ENCODE peak calls at places on chromosomes 4 and X, in seven cellular contexts. One of them, this sample, is unnamed. For H3K4me1, the result is how much of the 10 kb centered on the place peaks cover.

GRCh38 chrX:2967998-2968909 is 38.1 kb upstream of the ARSH start:
- DNase-seq in MM.1S: no peak
- DNase-seq in IMR-90: peak
- DNase-seq in A673: peak
- DNase-seq in aorta: peak
- DNase-seq in heart right ventricle: peak
- DNase-seq in sigmoid colon: no peak
- DNase-seq in this sample: peak

GRCh38 chr4:176320976-176321361 is 1.2 kb downstream of the SPCS3 start:
- DNase-seq in MM.1S: no peak
- DNase-seq in IMR-90: no peak
- DNase-seq in A673: no peak
- DNase-seq in aorta: no peak
- DNase-seq in heart right ventricle: no peak
- DNase-seq in sigmoid colon: no peak
- DNase-seq in this sample: no peak

GRCh38 chr4:149785686-149786431 is 29.8 kb downstream of the IQCM start:
- DNase-seq in MM.1S: no peak
- DNase-seq in IMR-90: peak
- DNase-seq in A673: no peak
- DNase-seq in aorta: no peak
- DNase-seq in heart right ventricle: no peak
- DNase-seq in sigmoid colon: no peak
- DNase-seq in this sample: no peak

GRCh38 chrX:74656079-74656745 is 41.8 kb upstream of the RLIM start:
- DNase-seq in MM.1S: no peak
- DNase-seq in IMR-90: peak
- DNase-seq in A673: no peak
- DNase-seq in aorta: no peak
- DNase-seq in heart right ventricle: no peak
- DNase-seq in sigmoid colon: no peak
- DNase-seq in this sample: peak

GRCh38 chr4:94911141-94911540 is 153.4 kb downstream of the BMPR1B start:
- DNase-seq in MM.1S: no peak
- DNase-seq in IMR-90: no peak
- DNase-seq in A673: no peak
- DNase-seq in aorta: no peak
- DNase-seq in heart right ventricle: no peak
- DNase-seq in sigmoid colon: no peak
- DNase-seq in this sample: no peak

GRCh38 chr4:92334716-92335350 is 31.1 kb downstream of the GRID2 start:
- DNase-seq in MM.1S: no peak
- DNase-seq in IMR-90: no peak
- DNase-seq in A673: no peak
- DNase-seq in aorta: no peak
- DNase-seq in heart right ventricle: no peak
- DNase-seq in sigmoid colon: no peak
- DNase-seq in this sample: no peak

GRCh38 chrX:124764354-124764753 is 418.0 kb downstream of the SH2D1A start:
- DNase-seq in MM.1S: no peak
- DNase-seq in IMR-90: no peak
- DNase-seq in A673: no peak
- DNase-seq in aorta: no peak
- DNase-seq in heart right ventricle: no peak
- DNase-seq in sigmoid colon: no peak
- DNase-seq in this sample: no peak

GRCh38 chr4:126592088-126592487 is 1040.7 kb upstream of the INTU start:
- DNase-seq in MM.1S: no peak
- DNase-seq in IMR-90: peak
- DNase-seq in A673: peak
- DNase-seq in aorta: no peak
- DNase-seq in heart right ventricle: no peak
- DNase-seq in sigmoid colon: no peak
- DNase-seq in this sample: peak

GRCh38 chrX:19709812-19710518 is 177.4 kb downstream of the SH3KBP1 start:
- DNase-seq in MM.1S: no peak
- DNase-seq in IMR-90: peak
- DNase-seq in A673: no peak
- DNase-seq in aorta: no peak
- DNase-seq in heart right ventricle: no peak
- DNase-seq in sigmoid colon: no peak
- DNase-seq in this sample: peak

GRCh38 chr4:85078016-85078415 is 111.5 kb upstream of the WDFY3 start:
- DNase-seq in MM.1S: no peak
- DNase-seq in IMR-90: no peak
- DNase-seq in A673: no peak
- DNase-seq in aorta: no peak
- DNase-seq in heart right ventricle: no peak
- DNase-seq in sigmoid colon: no peak
- DNase-seq in this sample: no peak

GRCh38 chr4:38815879-38816782 is 11.5 kb upstream of the TLR1 start:
- DNase-seq in MM.1S: peak
- DNase-seq in IMR-90: peak
- DNase-seq in A673: no peak
- DNase-seq in aorta: no peak
- DNase-seq in heart right ventricle: no peak
- DNase-seq in sigmoid colon: no peak
- DNase-seq in this sample: no peak

GRCh38 chr4:67696061-67696460 is 4.9 kb downstream of the UBA6 start:
- DNase-seq in MM.1S: no peak
- DNase-seq in IMR-90: no peak
- DNase-seq in A673: no peak
- DNase-seq in aorta: no peak
- DNase-seq in heart right ventricle: no peak
- DNase-seq in sigmoid colon: no peak
- DNase-seq in this sample: no peak

GRCh38 chr4:141215972-141216761 is 4.5 kb upstream of the ZNF330 start:
- DNase-seq in MM.1S: no peak
- DNase-seq in IMR-90: no peak
- DNase-seq in A673: no peak
- DNase-seq in aorta: no peak
- DNase-seq in heart right ventricle: no peak
- DNase-seq in sigmoid colon: no peak
- DNase-seq in this sample: no peak

GRCh38 chrX:24426921-24427746 is 38.0 kb upstream of the PDK3 start:
- DNase-seq in MM.1S: no peak
- DNase-seq in IMR-90: no peak
- DNase-seq in A673: no peak
- DNase-seq in aorta: no peak
- DNase-seq in heart right ventricle: no peak
- DNase-seq in sigmoid colon: no peak
- DNase-seq in this sample: no peak

GRCh38 chr4:20384456-20384855 is 132.8 kb downstream of the SLIT2 start:
- DNase-seq in MM.1S: no peak
- DNase-seq in IMR-90: no peak
- DNase-seq in A673: peak
- DNase-seq in aorta: no peak
- DNase-seq in heart right ventricle: no peak
- DNase-seq in sigmoid colon: no peak
- DNase-seq in this sample: no peak

GRCh38 chrX:20547649-20548051 is 280.9 kb upstream of the RPS6KA3 start:
- DNase-seq in MM.1S: peak
- DNase-seq in IMR-90: peak
- DNase-seq in A673: peak
- DNase-seq in aorta: peak
- DNase-seq in heart right ventricle: no peak
- DNase-seq in sigmoid colon: no peak
- DNase-seq in this sample: peak

GRCh38 chr4:189940178-189941004 is at the start of gene FRG1:
- DNase-seq in MM.1S: peak
- DNase-seq in IMR-90: peak
- DNase-seq in A673: peak
- DNase-seq in aorta: peak
- DNase-seq in heart right ventricle: peak
- DNase-seq in sigmoid colon: peak
- DNase-seq in this sample: peak

GRCh38 chr4:118931791-118932190 is 43.1 kb downstream of the SYNPO2 start:
- DNase-seq in MM.1S: no peak
- DNase-seq in IMR-90: peak
- DNase-seq in A673: no peak
- DNase-seq in aorta: no peak
- DNase-seq in heart right ventricle: no peak
- DNase-seq in sigmoid colon: no peak
- DNase-seq in this sample: no peak

GRCh38 chrX:109732319-109732779 is 708 bp downstream of the ACSL4 start:
- DNase-seq in MM.1S: peak
- DNase-seq in IMR-90: peak
- DNase-seq in A673: peak
- DNase-seq in aorta: no peak
- DNase-seq in heart right ventricle: no peak
- DNase-seq in sigmoid colon: no peak
- DNase-seq in this sample: peak

GRCh38 chr4:73620115-73620792 is at the start of gene RASSF6:
- DNase-seq in MM.1S: peak
- DNase-seq in IMR-90: no peak
- DNase-seq in A673: no peak
- DNase-seq in aorta: no peak
- DNase-seq in heart right ventricle: no peak
- DNase-seq in sigmoid colon: no peak
- DNase-seq in this sample: peak

GRCh38 chr4:20591571-20592455 is 108.4 kb upstream of the PACRGL start:
- DNase-seq in MM.1S: no peak
- DNase-seq in IMR-90: no peak
- DNase-seq in A673: no peak
- DNase-seq in aorta: no peak
- DNase-seq in heart right ventricle: no peak
- DNase-seq in sigmoid colon: no peak
- DNase-seq in this sample: no peak

GRCh38 chr4:39756159-39756558 is 58.2 kb downstream of the UBE2K start:
- DNase-seq in MM.1S: no peak
- DNase-seq in IMR-90: no peak
- DNase-seq in A673: no peak
- DNase-seq in aorta: no peak
- DNase-seq in heart right ventricle: no peak
- DNase-seq in sigmoid colon: no peak
- DNase-seq in this sample: no peak

GRCh38 chr4:55399581-55399980 is 3.8 kb downstream of the TMEM165 start:
- DNase-seq in MM.1S: no peak
- DNase-seq in IMR-90: no peak
- DNase-seq in A673: no peak
- DNase-seq in aorta: no peak
- DNase-seq in heart right ventricle: no peak
- DNase-seq in sigmoid colon: no peak
- DNase-seq in this sample: no peak
- H3K4me3 ChIP-seq in MM.1S: peak
- H3K4me3 ChIP-seq in IMR-90: no peak
- H3K4me3 ChIP-seq in A673: no peak
- H3K4me3 ChIP-seq in aorta: no peak
- H3K4me3 ChIP-seq in heart right ventricle: peak
- H3K4me3 ChIP-seq in sigmoid colon: no peak
- H3K4me3 ChIP-seq in this sample: no peak

GRCh38 chr4:156948133-156948532 is 23.5 kb downstream of the PDGFC start:
- DNase-seq in MM.1S: no peak
- DNase-seq in IMR-90: no peak
- DNase-seq in A673: no peak
- DNase-seq in aorta: no peak
- DNase-seq in heart right ventricle: no peak
- DNase-seq in sigmoid colon: no peak
- DNase-seq in this sample: no peak
- H3K4me1 ChIP-seq in MM.1S: under half
- H3K4me1 ChIP-seq in IMR-90: under half
- H3K4me1 ChIP-seq in A673: half or more
- H3K4me1 ChIP-seq in aorta: under half
- H3K4me1 ChIP-seq in heart right ventricle: under half
- H3K4me1 ChIP-seq in sigmoid colon: under half
- H3K4me1 ChIP-seq in this sample: under half

DNA sequence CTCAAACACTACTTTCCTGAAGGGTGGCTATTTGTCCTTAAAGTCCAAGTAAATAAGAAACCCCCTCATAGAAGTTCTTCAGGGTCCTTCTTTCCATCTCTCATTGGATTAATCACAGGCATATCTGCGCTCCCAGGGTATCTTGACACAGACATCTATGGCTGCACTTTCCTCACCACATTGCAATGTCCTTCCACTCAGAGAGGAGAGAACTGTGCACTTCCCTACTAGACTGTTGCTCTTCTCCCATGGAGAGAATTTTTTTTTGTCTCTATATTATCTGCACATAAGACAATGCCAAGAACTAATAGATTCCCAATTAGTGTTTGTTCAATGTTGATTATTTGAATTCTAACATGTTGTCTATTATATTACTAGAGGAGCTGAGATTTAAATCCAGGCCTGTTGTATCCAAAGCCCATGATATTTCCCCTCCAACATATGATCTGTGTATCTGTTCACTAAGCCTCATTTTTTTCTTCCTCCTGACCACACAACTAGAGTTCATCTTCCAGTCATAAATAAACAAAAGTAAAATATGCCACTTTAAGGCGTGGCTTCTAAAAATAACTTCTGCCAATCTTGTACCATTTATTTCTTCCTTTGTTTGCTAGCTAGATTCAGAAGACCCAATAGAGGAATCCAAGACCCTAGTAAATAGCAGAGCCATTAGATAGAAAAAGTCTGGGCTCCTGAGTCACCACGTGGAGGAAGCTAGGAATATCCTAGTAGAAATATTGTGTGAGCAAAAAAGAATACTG is 61.5 kb upstream of the FAM241A start:
- DNase-seq in MM.1S: no peak
- DNase-seq in IMR-90: peak
- DNase-seq in A673: no peak
- DNase-seq in aorta: no peak
- DNase-seq in heart right ventricle: no peak
- DNase-seq in sigmoid colon: no peak
- DNase-seq in this sample: no peak
- H3K4me3 ChIP-seq in MM.1S: no peak
- H3K4me3 ChIP-seq in IMR-90: no peak
- H3K4me3 ChIP-seq in A673: no peak
- H3K4me3 ChIP-seq in aorta: no peak
- H3K4me3 ChIP-seq in heart right ventricle: no peak
- H3K4me3 ChIP-seq in sigmoid colon: no peak
- H3K4me3 ChIP-seq in this sample: no peak

GRCh38 chrX:8191022-8191421 is 20.0 kb upstream of the VCX2 start:
- DNase-seq in MM.1S: no peak
- DNase-seq in IMR-90: no peak
- DNase-seq in A673: no peak
- DNase-seq in aorta: no peak
- DNase-seq in heart right ventricle: no peak
- DNase-seq in sigmoid colon: no peak
- DNase-seq in this sample: peak
- H3K4me1 ChIP-seq in MM.1S: under half
- H3K4me1 ChIP-seq in IMR-90: under half
- H3K4me1 ChIP-seq in A673: under half
- H3K4me1 ChIP-seq in aorta: under half
- H3K4me1 ChIP-seq in heart right ventricle: under half
- H3K4me1 ChIP-seq in sigmoid colon: under half
- H3K4me1 ChIP-seq in this sample: under half

DNA sequence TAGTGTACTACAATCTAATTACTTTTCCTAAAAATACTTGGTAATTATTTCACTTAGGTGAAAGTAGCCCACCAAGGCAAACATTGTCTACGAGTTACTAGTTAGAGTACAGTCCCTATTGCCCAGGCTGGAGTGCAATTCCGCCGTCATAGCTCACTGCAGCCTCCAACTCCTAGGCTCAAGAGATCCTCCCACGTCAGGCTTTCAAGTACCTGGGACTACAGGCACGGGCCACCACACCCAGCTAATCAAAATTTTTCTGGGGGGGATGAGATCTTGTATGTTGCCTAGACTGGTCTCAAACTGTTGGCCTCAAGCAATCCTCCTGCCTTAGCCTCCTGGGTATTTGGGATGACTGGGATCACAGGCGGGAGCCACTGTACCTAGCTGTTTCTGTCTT is 21.9 kb downstream of the FAM193A start:
- DNase-seq in MM.1S: no peak
- DNase-seq in IMR-90: no peak
- DNase-seq in A673: no peak
- DNase-seq in aorta: no peak
- DNase-seq in heart right ventricle: no peak
- DNase-seq in sigmoid colon: no peak
- DNase-seq in this sample: no peak
- H3K4me3 ChIP-seq in MM.1S: no peak
- H3K4me3 ChIP-seq in IMR-90: no peak
- H3K4me3 ChIP-seq in A673: no peak
- H3K4me3 ChIP-seq in aorta: no peak
- H3K4me3 ChIP-seq in heart right ventricle: no peak
- H3K4me3 ChIP-seq in sigmoid colon: no peak
- H3K4me3 ChIP-seq in this sample: no peak

This sample was measured in SJCRH30.